ENCODE peak calls at places on chromosomes 16 and 17, in eight cellular contexts. F, Z, L, K, D, U, J and W are unnamed samples.
A peak's percentile ranks its signal among the peaks of the same experiment; 100 is the strongest.

GRCh38 chr16:50863673-50864144 is 121.8 kb downstream of the CYLD start:
- DNase-seq in J (no peak), F (no peak), L (no peak), D (no peak), Z (no peak), U (peak; percentile 21), K (no peak), W (no peak)

GRCh38 chr16:86248325-86248905 is 261.9 kb upstream of the FOXF1 start:
- DNase-seq in F (no peak), J (no peak), D (no peak), K (no peak), L (no peak), U (no peak), Z (no peak), W (no peak)

GRCh38 chr16:888901-889570 is 81.7 kb downstream of the LMF1 start:
- DNase-seq in U (no peak), F (no peak), K (no peak), L (no peak), J (no peak), D (peak; percentile 34), Z (no peak), W (peak; percentile 4)

GRCh38 chr17:16352303-16352837 is 899 bp downstream of the CENPV start:
- DNase-seq in J (no peak), F (peak; percentile 63), K (no peak), L (peak; percentile 45), Z (peak; percentile 42), U (no peak), D (no peak), W (peak; percentile 63)

GRCh38 chr16:72474511-72475123 is 302.7 kb upstream of the PMFBP1 start:
- DNase-seq in U (no peak), L (no peak), F (no peak), D (no peak), Z (peak; percentile 99), J (no peak), K (no peak), W (no peak)

GRCh38 chr16:62752837-62753236 is 716.6 kb upstream of the CDH8 start:
- DNase-seq in F (no peak), L (no peak), J (no peak), D (no peak), Z (no peak), U (no peak), K (no peak), W (peak; percentile 67)

GRCh38 chr16:56849690-56850680 is 15.0 kb upstream of the SLC12A3 start:
- DNase-seq in U (no peak), F (peak; percentile 28), J (no peak), L (no peak), Z (peak; percentile 66), D (no peak), K (peak; percentile 38), W (no peak)

GRCh38 chr16:87321336-87322107 is 4.3 kb upstream of the C16orf95 start:
- DNase-seq in D (no peak), F (no peak), K (no peak), L (no peak), J (no peak), U (no peak), Z (no peak), W (no peak)

GRCh38 chr16:2912330-2913199 is 834 bp downstream of the FLYWCH1 start:
- DNase-seq in J (no peak), D (no peak), U (no peak), F (no peak), Z (peak; percentile 75), K (no peak), L (peak; percentile 32), W (no peak)

GRCh38 chr16:57577691-57578224 is 35.3 kb downstream of the ADGRG5 start:
- DNase-seq in L (no peak), F (peak; percentile 58), U (peak; percentile 26), D (no peak), K (no peak), Z (no peak), J (no peak), W (no peak)

GRCh38 chr16:73065617-73066313 is 17.8 kb upstream of the ZFHX3 start:
- DNase-seq in Z (peak; percentile 7), D (peak; percentile 71), J (no peak), L (no peak), U (no peak), F (peak; percentile 88), K (no peak), W (no peak)

GRCh38 chr17:3894927-3895343 is 2.1 kb upstream of the CAMKK1 start:
- DNase-seq in F (no peak), L (peak; percentile 82), J (no peak), U (peak; percentile 83), K (peak; percentile 62), D (no peak), Z (peak; percentile 26), W (no peak)

GRCh38 chr16:75007443-75007842 is 8.6 kb downstream of the ZNRF1 start:
- DNase-seq in D (no peak), Z (no peak), L (no peak), K (no peak), J (no peak), F (no peak), U (no peak), W (no peak)

DNA sequence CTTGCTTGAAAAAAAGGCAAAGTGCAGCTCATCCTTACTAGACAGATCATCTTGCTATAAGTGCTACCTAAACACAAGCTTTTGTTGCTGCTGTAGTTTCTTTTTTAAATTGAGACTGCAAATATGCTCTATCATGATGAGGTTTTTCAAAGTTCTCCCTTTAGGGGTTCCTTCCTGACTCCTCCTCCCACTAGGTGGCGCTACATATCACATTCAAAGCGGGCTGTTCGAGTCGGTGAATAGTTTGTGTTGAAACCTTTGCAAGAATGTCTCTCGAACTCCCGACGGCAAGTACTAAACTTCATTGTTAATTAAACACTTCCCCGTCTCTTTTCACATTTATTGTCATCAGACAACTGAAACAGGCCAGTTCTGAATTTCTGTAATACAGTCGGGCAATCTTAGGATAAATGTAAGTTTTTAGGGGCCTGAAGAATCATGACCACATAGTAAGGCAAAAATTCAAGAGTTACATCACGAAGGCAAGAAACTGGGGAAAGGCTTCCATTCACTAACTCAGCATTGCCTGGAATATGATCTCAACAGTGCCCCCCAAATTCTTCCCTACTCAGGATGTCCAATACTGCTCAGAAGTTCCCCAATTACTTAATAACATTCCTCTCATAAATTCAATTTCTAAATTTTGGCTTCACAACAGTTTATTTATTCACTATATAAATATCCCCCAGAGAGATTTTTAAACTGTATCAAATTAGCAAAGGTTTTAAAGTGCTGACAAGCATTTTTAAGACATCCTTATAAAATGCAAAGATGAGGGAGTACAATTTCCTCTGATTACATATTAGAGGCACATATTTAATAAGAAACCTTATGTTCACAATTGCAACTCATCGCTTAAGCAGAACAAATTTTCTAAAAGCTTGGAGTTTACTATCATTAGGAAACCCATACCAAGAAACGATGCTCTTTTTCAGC is 6.7 kb downstream of the HS3ST3A1 start:
- DNase-seq in J (peak; percentile 7), U (peak; percentile 79), Z (peak; percentile 86), F (peak; percentile 75), K (peak; percentile 72), D (peak; percentile 74), L (peak; percentile 75), W (peak; percentile 67)
- H3K4me1 ChIP-seq in J (peaks cover 6% of the 10 kb centered on the region), U (no peaks in the 10 kb centered on the region), Z (no peaks in the 10 kb centered on the region), F (no peaks in the 10 kb centered on the region), K (no peaks in the 10 kb centered on the region), D (no peaks in the 10 kb centered on the region), L (no peaks in the 10 kb centered on the region), W (no peaks in the 10 kb centered on the region)

GRCh38 chr17:80789356-80789902 is 202.2 kb upstream of the CHMP6 start:
- DNase-seq in Z (peak; percentile 89), J (peak; percentile 35), F (peak; percentile 61), L (no peak), D (no peak), U (no peak), K (peak; percentile 14), W (peak; percentile 84)

GRCh38 chr17:80790981-80791742 is 200.5 kb upstream of the CHMP6 start:
- DNase-seq in J (no peak), F (no peak), Z (peak; percentile 38), L (no peak), K (peak; percentile 6), D (no peak), U (no peak), W (no peak)

GRCh38 chr17:80791758-80792284 is 199.8 kb upstream of the CHMP6 start:
- DNase-seq in L (peak; percentile 28), F (peak; percentile 95), Z (peak; percentile 97), D (no peak), J (peak; percentile 77), K (peak; percentile 55), U (peak; percentile 44), W (no peak)

GRCh38 chr17:80792373-80792781 is 199.3 kb upstream of the CHMP6 start:
- DNase-seq in J (no peak), D (no peak), F (no peak), K (peak; percentile 41), L (no peak), U (no peak), Z (peak; percentile 9), W (no peak)

DNA sequence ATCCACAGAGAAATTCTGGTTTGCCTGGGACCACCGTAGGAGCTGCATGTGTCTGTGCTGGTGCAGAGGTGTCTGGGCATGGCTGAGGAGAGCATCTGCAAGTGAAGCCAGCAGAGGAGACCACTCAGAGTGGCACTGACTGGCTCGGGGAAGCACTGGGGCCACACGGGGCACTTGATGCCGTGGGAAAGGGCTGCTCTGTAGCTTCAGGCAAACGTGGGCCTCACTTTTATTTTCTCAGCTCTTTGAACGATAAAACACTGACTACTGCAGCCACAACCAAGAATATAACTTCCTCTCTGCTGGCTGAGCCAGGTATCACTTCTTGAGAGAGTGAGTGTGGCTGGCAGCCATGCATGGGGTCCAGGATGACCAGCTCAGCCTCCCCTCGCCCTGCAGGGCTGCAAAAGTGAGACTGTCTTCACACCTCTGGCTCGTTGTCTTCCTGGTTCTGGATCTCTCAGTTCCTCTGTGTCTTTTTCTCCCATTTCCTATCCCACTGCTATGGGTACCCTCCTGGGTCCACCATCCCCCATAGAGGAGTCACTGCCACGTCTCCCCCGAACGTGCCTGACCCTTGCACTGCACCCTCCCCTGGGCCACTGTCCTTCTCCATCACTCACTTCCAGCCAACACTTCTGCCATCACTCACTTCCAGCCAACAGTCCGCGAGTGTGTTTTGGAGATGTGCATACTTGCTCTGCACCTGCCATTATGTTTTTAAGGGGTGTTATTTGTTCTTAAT is 201.4 kb upstream of the CHMP6 start:
- DNase-seq in Z (peak; percentile 10), F (no peak), J (no peak), K (peak; percentile 42), U (no peak), L (no peak), D (no peak), W (peak; percentile 54)
- TF ChIP-seq CTCF in Z (no peak), F (no peak), J (no peak), K (no peak), U (no peak), L (no peak), D (no peak), W (no peak)

DNA sequence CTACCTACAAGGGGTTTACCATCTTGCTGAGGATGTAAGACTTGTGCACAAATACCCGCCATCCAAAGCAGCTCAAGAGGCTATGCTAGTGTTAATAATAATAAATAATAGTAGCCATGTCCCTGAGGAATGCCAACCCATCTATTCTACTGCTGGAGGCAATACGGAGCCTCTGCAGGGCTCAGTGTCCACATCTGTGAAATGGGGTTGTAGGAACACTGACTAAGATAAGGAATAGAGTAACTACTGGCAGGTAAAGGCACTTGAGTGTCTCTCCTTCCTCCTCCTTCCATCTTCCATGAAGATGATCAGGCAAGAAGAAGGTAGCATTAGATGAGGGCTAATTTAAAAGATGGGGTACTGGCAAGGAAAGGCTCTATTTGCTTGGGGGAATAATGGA is 295.3 kb downstream of the SLC39A11 start:
- DNase-seq in F (no peak), U (no peak), K (no peak), L (no peak), D (no peak), Z (no peak), J (no peak), W (no peak)
- H3K9me3 ChIP-seq in F (peaks cover 5% of the 10 kb centered on the region), U (no peaks in the 10 kb centered on the region), K (peaks cover 42% of the 10 kb centered on the region), L (no peaks in the 10 kb centered on the region), D (peaks cover 19% of the 10 kb centered on the region), Z (no peaks in the 10 kb centered on the region), J (peaks cover 23% of the 10 kb centered on the region), W (peaks cover 16% of the 10 kb centered on the region)

GRCh38 chr17:43759836-43760235 is 1.2 kb upstream of the SOST start:
- DNase-seq in U (no peak), D (no peak), K (no peak), L (no peak), F (no peak), J (no peak), Z (no peak), W (no peak)
- H3K4me1 ChIP-seq in U (no peaks in the 10 kb centered on the region), D (peaks cover 8% of the 10 kb centered on the region), K (no peaks in the 10 kb centered on the region), L (peaks cover 9% of the 10 kb centered on the region), F (peaks cover 8% of the 10 kb centered on the region), J (peaks cover 84% of the 10 kb centered on the region), Z (no peaks in the 10 kb centered on the region), W (no peaks in the 10 kb centered on the region)